ENCODE peak calls at places on chromosomes 7 and 10, in seven cellular contexts. H, Q, D, S, J, R and M are unnamed samples. For H3K4me1 and H3K9me3, the result is how much of the 10 kb centered on the place peaks cover.

GRCh38 chr10:74683621-74684114 is 142.7 kb upstream of the KAT6B start:
- DNase-seq in D (no peak), S (no peak), R (no peak), H (no peak), J (peak), Q (peak), M (no peak)

GRCh38 chr7:135224027-135224426 is 9.6 kb upstream of the STRA8 start:
- DNase-seq in D (no peak), S (no peak), R (no peak), Q (no peak), J (no peak), H (no peak), M (no peak)

GRCh38 chr10:102802920-102803534 is 34.2 kb downstream of the CYP17A1 start:
- DNase-seq in R (peak), H (no peak), D (no peak), Q (peak), J (peak), S (peak), M (peak)

GRCh38 chr10:1100691-1101368 is 44.6 kb downstream of the WDR37 start:
- DNase-seq in Q (no peak), H (no peak), D (no peak), J (no peak), S (no peak), R (no peak), M (no peak)

GRCh38 chr7:140726304-140726703 is 29.8 kb downstream of the NDUFB2 start:
- DNase-seq in R (no peak), H (peak), J (peak), Q (peak), S (no peak), D (no peak), M (no peak)

GRCh38 chr7:72099784-72100183 is 312.4 kb downstream of the CALN1 start:
- DNase-seq in S (no peak), Q (no peak), H (no peak), R (no peak), J (no peak), D (no peak), M (no peak)

GRCh38 chr10:28922127-28922526 is 244.8 kb downstream of the BAMBI start:
- DNase-seq in R (no peak), S (no peak), H (no peak), Q (no peak), D (no peak), J (peak), M (no peak)

GRCh38 chr7:92834661-92835139 is 1.7 kb downstream of the CDK6 start:
- DNase-seq in H (peak), Q (no peak), R (peak), S (peak), J (peak), D (peak), M (peak)

GRCh38 chr10:16944081-16944922 is 127.1 kb upstream of the RSU1 start:
- DNase-seq in Q (peak), S (no peak), H (no peak), J (peak), R (no peak), D (no peak), M (no peak)

GRCh38 chr7:36032362-36032818 is 120.7 kb upstream of the EEPD1 start:
- DNase-seq in S (no peak), H (no peak), D (no peak), R (no peak), Q (no peak), J (no peak), M (no peak)

GRCh38 chr10:23199768-23200511 is 7.8 kb downstream of the PTF1A start:
- DNase-seq in Q (no peak), H (no peak), S (no peak), J (no peak), D (no peak), R (no peak), M (no peak)

GRCh38 chr7:14229047-14229446 is 239.6 kb upstream of the ETV1 start:
- DNase-seq in S (no peak), D (no peak), J (no peak), H (no peak), R (no peak), Q (peak), M (no peak)

GRCh38 chr10:9613338-9613737 is 1404.3 kb upstream of the CELF2 start:
- DNase-seq in R (no peak), S (no peak), H (no peak), J (peak), Q (peak), D (no peak), M (no peak)

GRCh38 chr10:72954596-72955569 is at the start of gene PLA2G12B:
- DNase-seq in D (no peak), S (no peak), H (no peak), R (peak), J (no peak), Q (no peak), M (no peak)

GRCh38 chr10:90451283-90451682 is 406.6 kb downstream of the HTR7 start:
- DNase-seq in D (no peak), H (no peak), Q (peak), J (peak), R (no peak), S (no peak), M (no peak)

GRCh38 chr10:31320179-31320597 is 1.2 kb downstream of the ZEB1 start:
- DNase-seq in Q (peak), J (peak), D (peak), S (peak), R (peak), H (peak), M (peak)

GRCh38 chr10:34045571-34046190 is 711.2 kb upstream of the NRP1 start:
- DNase-seq in D (no peak), S (no peak), J (peak), Q (peak), R (no peak), H (no peak), M (no peak)

GRCh38 chr10:2851544-2851943 is 215.8 kb upstream of the PFKP start:
- DNase-seq in R (no peak), Q (no peak), S (no peak), J (no peak), D (no peak), H (no peak), M (no peak)

GRCh38 chr10:22105270-22105669 is 101.7 kb upstream of the DNAJC1 start:
- DNase-seq in D (no peak), S (no peak), R (no peak), Q (no peak), J (no peak), H (no peak), M (no peak)

GRCh38 chr10:71998840-71999194 is 34.6 kb downstream of the CHST3 start:
- DNase-seq in H (peak), D (peak), S (peak), Q (peak), J (peak), R (no peak), M (peak)

GRCh38 chr7:68547181-68547580 is 1051.1 kb upstream of the AUTS2 start:
- DNase-seq in J (no peak), R (no peak), S (no peak), Q (no peak), H (no peak), D (no peak), M (no peak)

GRCh38 chr7:5665106-5666025 is 116.1 kb downstream of the RNF216 start:
- DNase-seq in R (peak), J (peak), S (peak), Q (peak), H (peak), D (no peak), M (peak)

GRCh38 chr7:107865956-107866775 is 24.8 kb upstream of the DLD start:
- DNase-seq in R (no peak), Q (no peak), S (no peak), J (no peak), H (no peak), D (no peak), M (no peak)

GRCh38 chr7:108211382-108212201 is 81.4 kb upstream of the LAMB4 start:
- DNase-seq in H (peak), D (no peak), Q (peak), R (no peak), J (peak), S (no peak), M (no peak)

GRCh38 chr10:106519376-106520035 is 645.0 kb downstream of the SORCS1 start:
- DNase-seq in Q (no peak), S (no peak), H (no peak), D (no peak), R (no peak), J (no peak), M (no peak)

GRCh38 chr10:6729967-6730366 is 149.9 kb upstream of the PRKCQ start:
- DNase-seq in D (no peak), S (no peak), Q (peak), J (peak), H (no peak), R (no peak), M (no peak)

GRCh38 chr10:101901340-101901739 is 57.7 kb upstream of the KCNIP2 start:
- DNase-seq in D (no peak), H (no peak), Q (no peak), J (no peak), R (no peak), S (no peak), M (no peak)

GRCh38 chr10:75403144-75404022 is 1.8 kb upstream of the ZNF503 start:
- DNase-seq in D (peak), H (peak), S (peak), J (no peak), Q (peak), R (peak), M (peak)

GRCh38 chr7:155343661-155344121 is 46.0 kb downstream of the INSIG1 start:
- DNase-seq in J (no peak), D (no peak), H (no peak), Q (no peak), S (peak), R (no peak), M (no peak)

GRCh38 chr10:124497196-124497990 is 35.8 kb downstream of the LHPP start:
- DNase-seq in S (peak), Q (no peak), J (no peak), D (peak), H (no peak), R (no peak), M (no peak)

GRCh38 chr10:13271552-13272163 is 28.2 kb downstream of the PHYH start:
- DNase-seq in S (no peak), R (no peak), J (peak), D (peak), Q (peak), H (peak), M (peak)

GRCh38 chr7:46603780-46604725 is 683.0 kb upstream of the IGFBP3 start:
- DNase-seq in Q (peak), J (peak), H (no peak), D (peak), R (peak), S (peak), M (peak)

GRCh38 chr7:1418505-1419309 is 40.6 kb downstream of the MICALL2 start:
- DNase-seq in S (no peak), H (peak), Q (peak), D (no peak), J (peak), R (no peak), M (no peak)

GRCh38 chr10:26755443-26755903 is 58.0 kb downstream of the PDSS1 start:
- DNase-seq in J (peak), Q (peak), R (no peak), H (no peak), S (no peak), D (no peak), M (no peak)

GRCh38 chr7:100089458-100090201 is 861 bp downstream of the COPS6 start:
- DNase-seq in S (no peak), R (no peak), Q (no peak), H (no peak), D (no peak), J (no peak), M (no peak)

GRCh38 chr7:105246195-105247078 is 142.3 kb downstream of the SRPK2 start:
- DNase-seq in R (no peak), Q (no peak), J (no peak), H (no peak), S (no peak), D (no peak), M (no peak)

GRCh38 chr10:53314856-53315255 is 542.3 kb upstream of the MBL2 start:
- DNase-seq in R (no peak), J (peak), S (no peak), D (no peak), Q (peak), H (no peak), M (no peak)

GRCh38 chr10:79248341-79248931 is 98.8 kb upstream of the PPIF start:
- DNase-seq in R (no peak), S (peak), J (peak), Q (no peak), D (peak), H (no peak), M (peak)

GRCh38 chr7:102302025-102302424 is 15.4 kb downstream of the SH2B2 start:
- DNase-seq in S (no peak), Q (no peak), H (no peak), J (no peak), R (no peak), D (no peak), M (no peak)

GRCh38 chr10:48252354-48252650 is 22.2 kb downstream of the FRMPD2 start:
- DNase-seq in J (no peak), Q (no peak), D (no peak), H (no peak), R (no peak), S (peak), M (no peak)

GRCh38 chr10:48249763-48250351 is 24.6 kb downstream of the FRMPD2 start:
- DNase-seq in J (no peak), Q (no peak), H (no peak), R (no peak), S (no peak), D (no peak), M (no peak)

GRCh38 chr10:48251152-48251524 is 23.4 kb downstream of the FRMPD2 start:
- DNase-seq in S (peak), R (no peak), J (peak), Q (no peak), D (no peak), H (no peak), M (no peak)

GRCh38 chr10:48253970-48254657 is 20.4 kb downstream of the FRMPD2 start:
- DNase-seq in R (no peak), H (no peak), S (peak), D (no peak), J (peak), Q (no peak), M (no peak)

DNA sequence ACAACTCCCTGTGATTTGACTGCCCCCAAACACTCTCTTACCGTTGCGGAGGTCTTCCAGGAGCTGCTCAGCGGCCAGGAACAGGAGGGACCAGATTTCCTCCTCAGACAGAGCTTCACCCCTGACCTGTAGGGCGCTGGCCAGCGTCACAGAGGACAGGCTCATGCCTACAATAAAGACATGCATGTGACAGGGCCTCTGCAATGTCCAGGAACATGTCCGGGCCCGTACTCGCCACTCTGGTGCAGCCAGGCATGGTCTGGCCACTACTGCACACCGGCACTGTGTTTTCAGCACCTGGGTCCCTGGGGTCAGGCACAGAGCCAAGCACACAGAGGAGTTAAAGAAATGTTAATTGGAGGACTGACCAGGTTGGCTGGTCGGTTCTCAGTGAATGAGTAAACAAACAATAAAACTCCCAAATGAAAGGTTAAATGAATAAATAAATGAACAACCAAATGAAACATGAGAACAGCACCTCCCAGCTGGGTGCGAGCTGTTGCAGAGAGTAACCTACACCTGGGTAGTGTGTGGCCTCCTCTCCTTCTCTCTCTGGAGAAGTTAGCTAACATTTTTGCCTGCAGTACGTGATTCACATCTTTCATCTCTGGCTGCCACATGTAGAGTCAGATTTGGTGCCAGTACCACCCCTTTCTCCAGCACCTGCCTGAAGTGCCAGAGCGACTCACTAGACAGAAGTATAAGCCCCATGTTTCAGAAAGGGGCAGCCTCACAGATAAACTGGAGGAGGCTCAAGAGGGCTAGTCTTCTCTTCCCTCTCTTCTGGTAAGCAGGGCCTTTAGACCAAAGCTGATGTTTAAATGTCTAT is 22.8 kb downstream of the FRMPD2 start:
- DNase-seq in H (no peak), D (no peak), R (no peak), Q (no peak), S (peak), J (no peak), M (no peak)
- H3K4me1 ChIP-seq in H (under half), D (under half), R (under half), Q (under half), S (under half), J (half or more), M (under half)

DNA sequence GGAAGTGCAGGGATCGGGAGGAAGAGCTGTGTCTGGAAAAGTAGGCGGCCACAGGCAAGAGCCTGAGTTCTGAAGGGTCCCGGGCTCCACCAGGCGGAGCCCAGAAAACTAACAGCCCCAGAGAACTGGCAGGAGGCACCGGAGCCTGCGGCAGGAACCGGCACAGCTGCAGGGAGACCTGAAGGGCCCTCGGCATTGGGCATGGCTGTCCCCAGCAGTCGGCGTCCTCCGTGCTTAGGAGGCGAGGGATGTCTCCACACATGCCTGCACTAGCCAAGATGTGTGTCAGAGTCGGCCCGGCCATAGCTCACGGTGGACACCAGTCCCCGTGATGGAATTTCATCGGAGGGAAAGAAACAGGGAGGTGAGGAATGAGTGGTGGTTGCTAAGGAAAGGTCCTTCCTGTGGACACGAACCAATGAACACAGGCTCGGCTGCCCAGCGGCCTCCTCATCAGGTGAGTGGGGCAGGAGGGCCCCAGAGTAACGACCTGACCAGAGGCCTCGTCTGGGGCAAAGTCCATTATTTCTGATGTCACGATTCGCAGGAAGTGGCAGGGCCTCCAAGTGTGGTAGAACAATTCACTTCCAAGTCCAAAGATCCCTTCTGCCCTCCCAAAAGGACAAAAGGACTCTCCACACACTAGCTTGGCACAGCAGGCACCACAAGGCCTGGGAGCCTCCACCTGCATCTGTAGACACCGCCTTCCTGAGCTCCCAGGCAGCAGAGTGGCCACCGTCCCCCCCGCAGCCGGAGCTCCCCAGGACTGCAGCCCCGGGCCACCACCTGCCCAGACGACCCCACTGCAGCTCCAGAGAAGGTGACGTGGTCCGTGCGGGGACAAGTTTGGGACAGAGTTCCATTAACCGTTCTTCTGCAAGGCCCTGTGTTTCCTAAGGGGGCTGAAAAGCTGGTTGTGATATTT is 444.2 kb downstream of the PTPRN2 start:
- DNase-seq in J (no peak), S (no peak), H (no peak), Q (no peak), D (no peak), R (no peak), M (no peak)
- H3K9me3 ChIP-seq in J (under half), S (under half), H (under half), Q (under half), D (under half), R (under half), M (under half)

GRCh38 chr7:17244786-17245185 is 53.7 kb upstream of the AHR start:
- DNase-seq in D (no peak), S (no peak), Q (no peak), J (no peak), R (no peak), H (no peak), M (no peak)
- H3K4me1 ChIP-seq in D (under half), S (under half), Q (under half), J (under half), R (under half), H (under half), M (under half)

GRCh38 chr10:38119038-38119437 is 24.9 kb downstream of the ZNF37A start:
- DNase-seq in R (no peak), D (no peak), H (no peak), J (no peak), Q (no peak), S (no peak), M (no peak)

GRCh38 chr10:38118072-38118807 is 24.1 kb downstream of the ZNF37A start:
- DNase-seq in S (no peak), D (no peak), Q (peak), J (peak), R (no peak), H (no peak), M (no peak)
- H3K9me3 ChIP-seq in S (half or more), D (under half), Q (under half), J (under half), R (half or more), H (half or more), M (half or more)